ENCODE peak calls at places on chromosomes 16 and 17, in four cellular contexts. E is stomach, Z is GM12892, H is GM12878. F is an unnamed sample.

GRCh38 chr17:80644588-80644987 is 100.0 kb downstream of the RPTOR start:
- DNase-seq in H (no peak), E (no peak), Z (no peak), F (no peak)

GRCh38 chr16:66740010-66740409 is 11.4 kb downstream of the DYNC1LI2 start:
- DNase-seq in H (no peak), E (no peak), Z (peak; percentile 27), F (no peak)

GRCh38 chr16:83689385-83689831 is 118.4 kb upstream of the HSBP1 start:
- DNase-seq in H (peak; percentile 17), Z (no peak), E (no peak), F (no peak)

GRCh38 chr17:76266244-76266938 is 1.2 kb downstream of the UBALD2 start:
- DNase-seq in H (no peak), Z (no peak), E (no peak), F (no peak)

GRCh38 chr16:75550211-75550662 is 5.8 kb downstream of the TMEM231 start:
- DNase-seq in E (peak; percentile 31), Z (peak; percentile 34), H (peak; percentile 69), F (peak; percentile 52)

GRCh38 chr16:68116256-68116853 is 31.2 kb downstream of the NFATC3 start:
- DNase-seq in H (no peak), Z (no peak), E (no peak), F (no peak)

GRCh38 chr17:17510456-17511292 is 14.5 kb upstream of the RASD1 start:
- DNase-seq in E (no peak), Z (no peak), H (no peak), F (no peak)

GRCh38 chr17:42288078-42288984 is at the start of gene STAT5A:
- DNase-seq in Z (peak; percentile 79), H (no peak), E (peak; percentile 89), F (peak; percentile 98)

GRCh38 chr16:79848739-79849518 is 248.4 kb upstream of the MAF start:
- DNase-seq in E (no peak), Z (no peak), H (no peak), F (peak; percentile 88)

GRCh38 chr16:63131503-63131902 is 1095.3 kb upstream of the CDH8 start:
- DNase-seq in E (no peak), H (no peak), Z (no peak), F (no peak)

GRCh38 chr16:13402601-13403000 is 501.2 kb downstream of the SHISA9 start:
- DNase-seq in H (no peak), E (no peak), Z (no peak), F (no peak)

GRCh38 chr17:62787358-62787757 is 20.8 kb downstream of the MARCHF10 start:
- DNase-seq in Z (no peak), H (no peak), E (no peak), F (no peak)

GRCh38 chr16:79286646-79287423 is 313.7 kb downstream of the MAF start:
- DNase-seq in Z (no peak), H (peak; percentile 49), E (peak; percentile 49), F (no peak)

GRCh38 chr17:73304971-73305786 is 6.6 kb downstream of the CDC42EP4 start:
- DNase-seq in E (peak; percentile 54), Z (no peak), H (no peak), F (peak; percentile 91)

GRCh38 chr17:43728081-43728480 is 30.5 kb downstream of the SOST start:
- DNase-seq in Z (no peak), H (no peak), E (no peak), F (no peak)

GRCh38 chr17:40113110-40113960 is 8.4 kb upstream of the MSL1 start:
- DNase-seq in E (peak; percentile 95), Z (peak; percentile 94), H (peak; percentile 83), F (peak; percentile 96)

GRCh38 chr17:45430738-45431530 is 1.7 kb downstream of the ARHGAP27 start:
- DNase-seq in E (peak; percentile 84), H (no peak), Z (peak; percentile 80), F (no peak)

GRCh38 chr17:53150101-53150698 is 672.5 kb upstream of the KIF2B start:
- DNase-seq in Z (no peak), H (no peak), E (no peak), F (no peak)

GRCh38 chr17:77217566-77217965 is 76.8 kb downstream of the SEC14L1 start:
- DNase-seq in Z (no peak), E (no peak), H (no peak), F (no peak)

GRCh38 chr17:79808763-79809529 is 12.1 kb upstream of the CBX8 start:
- DNase-seq in H (no peak), E (peak; percentile 66), Z (no peak), F (peak; percentile 18)

GRCh38 chr17:74853048-74853397 is 6.7 kb downstream of the GRIN2C start:
- DNase-seq in E (no peak), Z (no peak), H (no peak), F (no peak)

GRCh38 chr16:27678955-27679354 is 129.0 kb downstream of the KATNIP start:
- DNase-seq in H (no peak), Z (no peak), E (no peak), F (no peak)

GRCh38 chr16:67928147-67928546 is 3.5 kb downstream of the CTRL start:
- DNase-seq in E (no peak), Z (no peak), H (no peak), F (no peak)

GRCh38 chr16:53848277-53848942 is 144.5 kb downstream of the FTO start:
- DNase-seq in H (no peak), E (no peak), Z (no peak), F (no peak)

GRCh38 chr17:30519707-30520106 is 42.5 kb downstream of the GOSR1 start:
- DNase-seq in Z (no peak), E (no peak), H (no peak), F (no peak)

GRCh38 chr16:85348921-85349334 is 236.7 kb upstream of the CIBAR2 start:
- DNase-seq in Z (no peak), E (no peak), H (no peak), F (no peak)

GRCh38 chr17:31597646-31598387 is 206.3 kb downstream of the RAB11FIP4 start:
- DNase-seq in E (no peak), H (no peak), Z (no peak), F (no peak)

GRCh38 chr17:31595666-31596381 is 204.3 kb downstream of the RAB11FIP4 start:
- DNase-seq in Z (no peak), H (no peak), E (no peak), F (no peak)

GRCh38 chr17:31598388-31598760 is 206.9 kb downstream of the RAB11FIP4 start:
- DNase-seq in Z (no peak), E (no peak), H (no peak), F (peak; percentile 12)

GRCh38 chr17:31595076-31595475 is 203.6 kb downstream of the RAB11FIP4 start:
- DNase-seq in E (no peak), Z (no peak), H (no peak), F (peak; percentile 10)

DNA sequence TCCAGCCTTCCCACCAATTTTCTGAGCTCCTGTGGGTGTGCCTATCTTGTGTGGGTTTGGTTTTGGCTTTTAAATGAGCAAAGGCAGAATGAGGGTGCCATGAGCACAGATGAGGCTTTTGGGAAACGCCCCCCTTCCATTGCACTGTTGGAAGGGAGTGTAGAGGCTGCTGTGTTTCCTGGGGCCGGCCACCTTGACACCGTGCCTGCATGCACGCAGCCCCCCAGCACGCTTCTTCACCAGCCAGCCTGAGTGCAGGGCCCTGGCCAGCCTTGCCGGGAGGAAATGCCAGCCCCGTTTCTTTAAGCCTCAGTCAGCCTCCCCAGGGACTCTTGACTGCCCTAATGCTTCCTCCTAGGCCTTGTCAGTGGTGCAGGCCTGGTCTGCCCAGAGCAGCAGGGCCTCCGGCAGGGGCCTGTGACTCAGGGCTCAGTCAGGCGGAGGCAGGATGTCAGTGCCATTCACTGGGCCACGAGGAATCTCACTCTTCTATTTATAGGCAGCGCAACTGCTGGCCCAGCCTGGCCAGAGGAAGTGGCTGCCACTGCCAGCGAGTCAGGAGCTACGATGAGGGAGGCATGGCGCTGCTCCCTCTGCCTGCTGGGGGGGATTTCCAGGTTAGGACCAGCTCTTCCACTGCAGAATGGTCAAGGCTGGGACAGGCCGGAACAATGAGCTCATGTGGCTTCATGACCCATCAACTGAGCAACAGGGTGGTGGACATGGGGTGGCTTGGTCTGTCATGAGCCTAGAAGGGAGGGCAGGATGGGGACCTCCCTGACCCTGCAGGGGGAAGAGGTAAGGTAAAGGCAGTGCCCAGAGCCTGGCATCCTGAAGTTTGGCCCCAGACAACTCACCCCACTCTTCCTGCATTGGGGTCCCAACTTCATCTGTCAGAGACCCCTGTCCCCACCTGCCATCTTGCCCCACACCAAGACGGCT is 205.2 kb downstream of the RAB11FIP4 start:
- DNase-seq in Z (peak; percentile 50), E (no peak), H (peak; percentile 70), F (peak; percentile 93)
- TF ChIP-seq POLR2A in Z (no peak), E (no peak), H (no peak), F (no peak)

DNA sequence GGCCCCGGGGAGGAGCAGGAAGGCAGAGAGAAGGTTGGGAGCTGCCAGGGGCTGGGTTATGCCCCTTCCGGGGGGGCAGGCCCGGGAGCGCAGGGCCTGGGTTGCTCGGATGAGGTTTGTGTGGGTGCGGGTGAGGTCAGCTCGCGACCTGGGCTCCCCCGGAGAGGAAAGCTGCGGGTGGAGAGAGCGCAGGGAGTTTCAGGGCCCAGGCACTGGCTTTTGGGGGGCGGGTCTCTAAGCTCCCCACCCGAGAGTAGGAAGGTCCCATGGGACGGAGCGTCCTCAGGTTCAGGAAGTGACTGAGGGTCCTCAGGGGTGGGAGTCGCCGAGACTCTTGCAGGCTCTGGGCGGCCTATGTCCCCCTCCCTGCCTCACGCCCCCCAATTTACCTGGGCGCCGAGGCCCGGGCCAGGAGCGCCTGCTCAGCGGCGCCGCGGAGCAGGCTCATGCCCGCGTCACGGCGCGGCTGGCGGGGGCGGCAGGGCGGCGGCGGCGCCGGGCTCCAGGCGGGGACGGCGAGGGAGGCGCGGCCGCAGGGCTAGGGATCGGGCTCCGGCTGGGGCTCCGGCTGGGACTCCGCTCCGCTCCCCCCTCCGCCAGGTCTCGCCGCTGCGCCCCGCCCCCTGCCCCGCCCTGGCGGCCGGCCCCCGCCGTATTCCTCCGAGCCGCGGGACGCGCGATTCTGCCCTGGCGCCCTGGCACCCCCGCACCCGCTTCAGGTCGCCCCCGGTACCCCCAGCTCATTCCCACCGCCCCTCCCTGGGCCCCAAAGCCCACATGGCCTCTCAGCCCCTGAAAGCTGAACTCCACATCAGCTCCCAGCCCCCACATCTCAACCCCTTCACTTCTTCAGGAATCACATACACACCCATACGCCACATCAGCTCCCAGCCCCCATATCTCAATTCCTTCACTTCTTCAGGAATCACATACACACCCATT is at the start of gene DOK4:
- DNase-seq in Z (peak; percentile 97), E (peak; percentile 89), H (no peak), F (peak; percentile 68)
- TF ChIP-seq POLR2A in Z (no peak), E (no peak), H (no peak), F (no peak)

GRCh38 chr16:790086-790485 is 1.7 kb downstream of the CHTF18 start:
- DNase-seq in E (no peak), H (no peak), Z (no peak), F (no peak)

GRCh38 chr16:789451-789850 is 1.0 kb downstream of the CHTF18 start:
- DNase-seq in Z (no peak), H (no peak), E (no peak), F (no peak)

GRCh38 chr16:788399-789126 is at the start of gene CHTF18:
- DNase-seq in H (peak; percentile 45), Z (peak; percentile 100), E (peak; percentile 95), F (peak; percentile 98)

GRCh38 chr16:787261-787966 is 767 bp downstream of the RPUSD1 start:
- DNase-seq in E (no peak), H (no peak), Z (no peak), F (no peak)

DNA sequence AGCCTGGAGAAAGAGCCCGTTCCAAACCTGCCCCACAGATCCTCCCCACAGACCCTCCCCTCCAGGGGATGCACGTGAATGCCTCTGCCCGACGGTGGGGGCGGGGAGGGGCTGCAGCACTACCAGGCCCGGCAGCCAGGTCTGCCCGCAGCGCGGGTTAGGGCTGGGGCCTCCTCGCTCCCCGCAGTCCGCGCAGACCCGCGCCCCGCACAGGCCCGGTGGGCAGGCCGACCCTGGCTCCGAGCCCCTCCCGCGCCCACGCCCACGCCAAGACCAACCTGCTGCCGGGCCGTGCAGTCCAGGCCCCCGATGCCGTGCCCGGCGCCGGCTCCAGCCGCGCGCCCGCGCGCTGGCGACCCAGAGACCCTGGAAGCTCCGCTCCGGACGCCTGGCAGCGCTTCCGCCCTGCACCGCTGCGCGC is at the start of gene RPUSD1:
- DNase-seq in Z (no peak), E (no peak), H (no peak), F (no peak)
- TF ChIP-seq POLR2A in Z (peak; percentile 69), E (no peak), H (peak; percentile 78), F (no peak)

GRCh38 chr16:3458852-3459361 is 15.4 kb downstream of the NAA60 start:
- DNase-seq in E (peak; percentile 57), H (no peak), Z (no peak), F (no peak)
- TF ChIP-seq POLR2A in E (peak; percentile 28), H (no peak), Z (no peak), F (no peak)